ENCODE peak calls at places on chromosomes 16 and 17, in seven cellular contexts. Q, J, V, H, X, A and T are unnamed samples.
A peak's percentile ranks its signal among the peaks of the same experiment; 100 is the strongest.

GRCh38 chr16:57178296-57178695 is 7.5 kb downstream of the PSME3IP1 start:
- DNase-seq in Q (no peak), J (no peak), V (no peak), H (no peak), X (no peak), A (no peak), T (peak; percentile 69)

GRCh38 chr17:17491546-17491988 is 4.6 kb downstream of the RASD1 start:
- DNase-seq in Q (no peak), J (no peak), V (no peak), H (no peak), X (peak; percentile 27), A (no peak), T (peak; percentile 11)

GRCh38 chr16:74449470-74449869 is 28.2 kb upstream of the CLEC18B start:
- DNase-seq in Q (peak; percentile 43), J (peak; percentile 42), V (peak; percentile 79), H (no peak), X (no peak), A (no peak), T (peak; percentile 84)

GRCh38 chr17:35170968-35171771 is 23.0 kb downstream of the SLC35G3 start:
- DNase-seq in Q (peak; percentile 79), J (peak; percentile 37), V (peak; percentile 15), H (no peak), X (no peak), A (no peak), T (no peak)

GRCh38 chr17:59621771-59622170 is 2.1 kb downstream of the CLTC start:
- DNase-seq in Q (peak; percentile 56), J (no peak), V (no peak), H (no peak), X (no peak), A (no peak), T (no peak)

GRCh38 chr17:16440814-16441629 is 25.7 kb downstream of the TRPV2 start:
- DNase-seq in Q (peak; percentile 37), J (no peak), V (no peak), H (no peak), X (no peak), A (no peak), T (peak; percentile 72)

GRCh38 chr16:35744716-35745115 is 2285.3 kb downstream of the TP53TG3F start:
- DNase-seq in Q (no peak), J (no peak), V (no peak), H (no peak), X (no peak), A (no peak), T (peak; percentile 74)

GRCh38 chr17:76566988-76567431 is 18.6 kb downstream of the ST6GALNAC2 start:
- DNase-seq in Q (no peak), J (no peak), V (no peak), H (no peak), X (no peak), A (no peak), T (peak; percentile 53)

GRCh38 chr16:75248536-75249380 is 2.7 kb downstream of the BCAR1 start:
- DNase-seq in Q (no peak), J (no peak), V (no peak), H (no peak), X (no peak), A (no peak), T (peak; percentile 95)

GRCh38 chr16:72989203-72989991 is 58.5 kb downstream of the ZFHX3 start:
- DNase-seq in Q (peak; percentile 86), J (no peak), V (peak; percentile 93), H (no peak), X (no peak), A (no peak), T (peak; percentile 88)

GRCh38 chr17:57467226-57467625 is 210.9 kb downstream of the MSI2 start:
- DNase-seq in Q (no peak), J (no peak), V (no peak), H (no peak), X (no peak), A (no peak), T (no peak)
- H3K4me1 ChIP-seq in Q (peaks cover 17% of the 10 kb centered on the region), J (peaks cover 25% of the 10 kb centered on the region), V (peaks cover 12% of the 10 kb centered on the region), H (peaks cover 30% of the 10 kb centered on the region), X (no peaks in the 10 kb centered on the region), A (no peaks in the 10 kb centered on the region), T (peaks cover 12% of the 10 kb centered on the region)

GRCh38 chr17:81323411-81323868 is 28.3 kb upstream of the SLC38A10 start:
- DNase-seq in Q (peak; percentile 80), J (no peak), V (no peak), H (no peak), X (no peak), A (no peak), T (no peak)

GRCh38 chr17:81324177-81324905 is 29.2 kb upstream of the SLC38A10 start:
- DNase-seq in Q (no peak), J (no peak), V (no peak), H (no peak), X (no peak), A (no peak), T (no peak)

GRCh38 chr17:81323083-81323369 is 27.9 kb upstream of the SLC38A10 start:
- DNase-seq in Q (no peak), J (no peak), V (no peak), H (no peak), X (no peak), A (no peak), T (no peak)

GRCh38 chr17:81325057-81325973 is 30.2 kb upstream of the SLC38A10 start:
- DNase-seq in Q (no peak), J (no peak), V (no peak), H (no peak), X (no peak), A (no peak), T (no peak)

GRCh38 chr17:81322271-81323082 is 27.4 kb upstream of the SLC38A10 start:
- DNase-seq in Q (peak; percentile 27), J (peak; percentile 72), V (no peak), H (no peak), X (peak; percentile 62), A (no peak), T (peak; percentile 98)
- H3K4me1 ChIP-seq in Q (peaks cover 20% of the 10 kb centered on the region), J (no peaks in the 10 kb centered on the region), V (peaks cover 2% of the 10 kb centered on the region), H (peaks cover 19% of the 10 kb centered on the region), X (no peaks in the 10 kb centered on the region), A (no peaks in the 10 kb centered on the region), T (no peaks in the 10 kb centered on the region)

GRCh38 chr17:50283246-50283645 is 9.0 kb downstream of the TMEM92 start:
- DNase-seq in Q (no peak), J (no peak), V (no peak), H (no peak), X (no peak), A (no peak), T (peak; percentile 46)
- H3K4me1 ChIP-seq in Q (peaks cover 32% of the 10 kb centered on the region), J (peaks cover 24% of the 10 kb centered on the region), V (peaks cover 13% of the 10 kb centered on the region), H (no peaks in the 10 kb centered on the region), X (peaks cover 8% of the 10 kb centered on the region), A (peaks cover 8% of the 10 kb centered on the region), T (peaks cover 10% of the 10 kb centered on the region)

DNA sequence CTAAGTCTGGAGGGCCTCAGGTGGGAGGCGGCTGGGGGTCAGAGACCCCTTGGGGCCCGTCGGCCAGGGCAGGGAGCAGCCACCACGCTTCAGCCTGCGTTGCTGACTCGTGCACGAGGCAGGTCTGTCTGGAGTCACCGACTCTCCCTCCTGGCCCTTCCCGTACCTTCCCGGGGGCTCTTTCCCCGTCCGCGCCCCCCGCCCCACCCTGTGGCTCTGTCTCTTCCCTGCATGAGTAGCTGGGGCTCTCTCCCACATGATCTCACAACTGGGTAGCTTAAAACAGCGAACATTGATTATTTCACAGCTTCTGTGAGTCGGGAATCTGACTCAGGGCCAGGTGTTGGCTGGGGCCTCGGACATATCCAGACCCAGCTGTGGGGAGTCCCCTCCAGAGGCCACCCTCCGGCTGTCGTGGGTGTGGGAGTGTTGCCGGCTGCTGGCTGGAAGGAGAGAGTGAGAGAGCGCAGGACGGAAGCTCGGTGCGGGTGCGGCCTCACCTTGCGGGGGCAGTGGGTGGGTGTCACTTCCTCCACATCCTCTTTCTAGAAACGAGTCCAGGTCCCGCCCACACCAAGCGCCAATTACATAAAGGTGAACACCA is 17.3 kb downstream of the BAHCC1 start:
- DNase-seq in Q (no peak), J (no peak), V (peak; percentile 76), H (no peak), X (no peak), A (no peak), T (no peak)
- H3K4me1 ChIP-seq in Q (peaks cover 8% of the 10 kb centered on the region), J (peaks cover 24% of the 10 kb centered on the region), V (peaks cover 12% of the 10 kb centered on the region), H (peaks cover 11% of the 10 kb centered on the region), X (no peaks in the 10 kb centered on the region), A (no peaks in the 10 kb centered on the region), T (peaks cover 1% of the 10 kb centered on the region)

GRCh38 chr17:40556198-40556661 is 9.0 kb downstream of the CCR7 start:
- DNase-seq in Q (no peak), J (no peak), V (no peak), H (no peak), X (no peak), A (no peak), T (no peak)

GRCh38 chr17:40553694-40554534 is 11.4 kb downstream of the CCR7 start:
- DNase-seq in Q (peak; percentile 75), J (no peak), V (peak; percentile 43), H (no peak), X (no peak), A (peak; percentile 33), T (peak; percentile 92)

GRCh38 chr17:40556884-40557414 is 8.3 kb downstream of the CCR7 start:
- DNase-seq in Q (no peak), J (no peak), V (no peak), H (no peak), X (no peak), A (peak; percentile 20), T (no peak)

GRCh38 chr17:40554646-40555295 is 10.5 kb downstream of the CCR7 start:
- DNase-seq in Q (no peak), J (no peak), V (no peak), H (no peak), X (no peak), A (no peak), T (no peak)

DNA sequence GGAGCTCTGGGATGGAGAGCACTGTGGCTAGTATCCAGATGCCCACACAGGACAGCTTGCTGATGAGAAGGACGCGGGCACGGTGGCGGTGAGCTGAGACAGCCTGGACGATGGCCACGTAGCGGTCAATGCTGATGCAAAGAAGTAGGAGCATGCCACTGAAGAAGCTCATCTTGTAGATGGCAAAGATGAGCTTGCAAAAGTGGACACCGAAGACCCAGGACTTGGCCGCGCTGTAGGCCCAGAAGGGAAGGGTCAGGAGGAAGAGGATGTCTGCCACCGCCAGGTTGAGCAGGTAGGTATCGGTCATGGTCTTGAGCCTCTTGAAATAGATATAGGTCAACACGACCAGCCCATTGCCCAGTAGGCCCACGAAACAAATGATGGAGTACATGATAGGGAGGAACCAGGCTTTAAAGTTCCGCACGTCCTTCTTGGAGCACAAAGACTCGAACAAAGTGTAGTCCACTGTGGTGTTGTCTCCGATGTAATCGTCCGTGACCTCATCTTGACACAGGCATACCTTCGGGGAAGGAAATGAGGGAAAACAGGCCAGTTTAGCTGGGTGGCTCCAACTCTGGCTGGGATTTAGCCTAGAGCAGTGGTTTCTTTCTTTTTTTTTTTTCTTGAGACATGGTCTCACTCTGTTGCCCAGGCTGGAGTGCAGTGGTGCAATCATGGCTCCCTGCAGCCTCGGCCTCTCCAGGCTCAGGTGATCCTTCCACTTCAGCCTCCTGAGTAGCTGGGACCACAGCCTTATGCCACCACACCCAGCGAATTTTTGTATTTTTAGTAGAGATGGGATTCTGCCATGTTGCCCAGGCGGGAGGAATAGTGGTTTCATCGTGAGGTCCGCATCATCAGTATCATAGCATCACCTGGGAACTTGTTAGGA is 9.7 kb downstream of the CCR7 start:
- DNase-seq in Q (no peak), J (no peak), V (no peak), H (no peak), X (no peak), A (no peak), T (no peak)
- H3K4me1 ChIP-seq in Q (peaks cover 95% of the 10 kb centered on the region), J (peaks cover 85% of the 10 kb centered on the region), V (peaks cover 56% of the 10 kb centered on the region), H (peaks cover 33% of the 10 kb centered on the region), X (no peaks in the 10 kb centered on the region), A (peaks cover 12% of the 10 kb centered on the region), T (peaks cover 63% of the 10 kb centered on the region)